ENCODE peak calls at places on chromosome 14, in six cellular contexts. H is A549, G is GM23338, R is GM12878, D is HCT116, L is Panc1. J is an unnamed sample.
A peak's percentile ranks its signal among the peaks of the same experiment; 100 is the strongest.

GRCh38 chr14:101603096-101603495 is 41.8 kb downstream of the DIO3 start:
- DNase-seq in G (no peak), H (no peak), R (no peak), L (no peak), D (no peak), J (no peak)

GRCh38 chr14:100305446-100306255 is 593 bp downstream of the SLC25A29 start:
- DNase-seq in L (no peak), H (no peak), D (no peak), G (peak; percentile 63), R (no peak), J (no peak)

GRCh38 chr14:71117839-71118743 is 210.8 kb downstream of the PCNX1 start:
- DNase-seq in H (peak; percentile 11), D (no peak), G (peak; percentile 20), L (no peak), R (no peak), J (no peak)

GRCh38 chr14:28375295-28375694 is 391.3 kb upstream of the FOXG1 start:
- DNase-seq in H (peak; percentile 19), R (no peak), D (no peak), G (peak; percentile 76), L (no peak), J (no peak)

GRCh38 chr14:76772300-76773187 is 11.3 kb downstream of the VASH1 start:
- DNase-seq in R (no peak), G (peak; percentile 52), H (no peak), D (no peak), L (no peak), J (peak; percentile 61)

GRCh38 chr14:90624228-90624627 is 192.0 kb downstream of the TTC7B start:
- DNase-seq in H (peak; percentile 32), R (no peak), D (peak; percentile 42), L (no peak), G (no peak), J (no peak)

GRCh38 chr14:77979666-77980351 is 179.9 kb downstream of the ADCK1 start:
- DNase-seq in D (no peak), R (no peak), H (peak; percentile 12), G (peak; percentile 78), L (no peak), J (no peak)

GRCh38 chr14:52329678-52330376 is 15.7 kb downstream of the PTGER2 start:
- DNase-seq in R (no peak), H (no peak), D (no peak), G (no peak), L (no peak), J (no peak)

GRCh38 chr14:102694530-102695171 is 82.6 kb upstream of the TRAF3 start:
- DNase-seq in G (peak; percentile 96), L (peak; percentile 39), H (peak; percentile 73), D (peak; percentile 48), R (peak; percentile 43), J (peak; percentile 64)

GRCh38 chr14:103867523-103867953 is 20.2 kb upstream of the PPP1R13B start:
- DNase-seq in R (no peak), H (no peak), D (no peak), G (no peak), L (no peak), J (no peak)

GRCh38 chr14:59044707-59045106 is 143.8 kb upstream of the DAAM1 start:
- DNase-seq in L (no peak), R (no peak), G (no peak), D (no peak), H (no peak), J (no peak)

DNA sequence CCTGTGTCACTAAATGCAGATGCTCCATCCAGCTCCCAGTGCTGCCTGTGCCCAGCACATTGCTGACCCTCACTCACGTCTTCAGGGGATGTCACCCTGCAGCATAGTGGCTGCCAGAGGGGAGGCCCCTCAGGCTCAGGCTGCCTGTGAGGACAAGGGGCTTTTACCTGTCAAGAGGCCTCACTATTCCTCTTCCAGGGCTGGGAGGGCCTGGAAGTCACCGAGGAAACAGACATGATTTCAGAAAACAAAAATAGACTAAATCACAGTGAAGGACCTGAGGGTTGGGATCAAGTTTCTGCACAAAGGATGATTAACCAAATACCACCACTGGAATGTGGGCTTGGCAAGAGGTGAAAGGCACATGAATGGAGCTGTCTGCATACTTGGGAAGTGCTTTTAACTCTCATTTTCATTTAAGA is 1202.3 kb downstream of the BCL11B start:
- DNase-seq in G (peak; percentile 60), D (no peak), L (no peak), R (no peak), H (peak; percentile 4), J (no peak)
- TF ChIP-seq REST in G (no peak), D (no peak), L (no peak), R (no peak), H (no peak), J (no peak)

GRCh38 chr14:31189346-31190219 is 18.0 kb downstream of the HECTD1 start:
- DNase-seq in R (no peak), G (no peak), L (no peak), H (no peak), D (no peak), J (no peak)
- TF ChIP-seq REST in R (no peak), G (no peak), L (no peak), H (no peak), D (no peak), J (no peak)

GRCh38 chr14:61466905-61467280 is 145.5 kb downstream of the PRKCH start:
- DNase-seq in L (no peak), R (no peak), H (no peak), D (no peak), G (no peak), J (no peak)

GRCh38 chr14:61469771-61470170 is 148.4 kb downstream of the PRKCH start:
- DNase-seq in R (no peak), L (no peak), G (no peak), D (no peak), H (no peak), J (no peak)

GRCh38 chr14:61468063-61468825 is 146.9 kb downstream of the PRKCH start:
- DNase-seq in D (no peak), L (no peak), G (no peak), R (no peak), H (no peak), J (no peak)

GRCh38 chr14:61466249-61466904 is 145.0 kb downstream of the PRKCH start:
- DNase-seq in D (no peak), L (no peak), G (peak; percentile 79), H (peak; percentile 75), R (no peak), J (no peak)

DNA sequence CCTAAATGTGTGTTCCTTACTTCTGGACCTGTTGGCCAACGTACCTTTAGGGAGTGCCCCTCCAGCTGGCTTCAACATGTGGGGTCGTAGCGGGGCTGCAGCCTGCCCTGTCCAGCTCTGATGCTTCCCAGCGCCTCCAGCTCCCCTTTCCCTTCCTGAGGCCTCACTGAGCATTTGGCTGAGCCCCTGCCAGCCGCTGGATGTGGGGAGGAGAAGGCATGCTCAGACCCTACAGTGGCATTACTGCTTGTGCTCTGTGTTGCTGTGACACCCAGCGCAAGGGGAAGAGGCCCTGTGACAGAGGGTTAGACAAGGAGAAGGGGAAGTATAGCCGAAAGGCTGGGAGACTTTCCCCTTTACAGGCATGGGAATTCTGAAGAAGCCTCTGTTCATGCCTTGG is 145.9 kb downstream of the PRKCH start:
- DNase-seq in G (no peak), D (no peak), H (no peak), R (no peak), L (no peak), J (peak; percentile 64)
- TF ChIP-seq REST in G (no peak), D (no peak), H (no peak), R (no peak), L (no peak), J (no peak)

DNA sequence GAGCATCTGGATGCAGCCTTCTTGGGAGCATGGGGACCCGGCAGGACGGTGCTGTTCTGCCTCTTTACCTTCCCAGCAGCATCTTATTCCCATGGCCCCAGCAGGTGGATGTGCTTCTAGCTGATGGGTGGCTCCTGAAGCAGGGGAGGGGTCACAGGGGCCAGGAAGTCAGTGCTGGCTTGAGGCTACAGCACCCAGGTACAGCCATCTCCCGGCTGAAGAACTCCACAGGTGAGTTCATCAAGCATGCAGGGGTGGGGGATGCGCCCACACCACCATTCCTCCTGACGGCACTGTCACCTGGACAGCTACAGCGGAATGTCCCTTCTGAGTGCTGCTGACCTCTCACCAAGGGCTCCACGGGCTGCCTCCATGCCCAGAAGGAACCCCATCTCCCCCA is 57.3 kb downstream of the BCL11B start:
- DNase-seq in L (no peak), R (no peak), G (no peak), D (no peak), H (no peak), J (no peak)
- TF ChIP-seq REST in L (no peak), R (no peak), G (no peak), D (no peak), H (no peak), J (no peak)

J was measured in HL-60.